ENCODE peak calls at places on chromosomes 7 and 10, in ten cellular contexts. W, R, N, F, U, Z, H, Q, V and C are unnamed samples.

GRCh38 chr10:132630666-132631347 is 93.2 kb downstream of the INPP5A start:
- DNase-seq in W (no peak), R (no peak), N (no peak), F (no peak), U (peak), Z (peak), H (no peak), Q (no peak), V (no peak), C (peak)

GRCh38 chr7:6576024-6576866 is 1.0 kb upstream of the ZDHHC4 start:
- DNase-seq in W (no peak), R (no peak), N (no peak), F (no peak), U (peak), Z (no peak), H (no peak), Q (no peak), V (no peak), C (no peak)

GRCh38 chr7:21902240-21902639 is 43.5 kb downstream of the CDCA7L start:
- DNase-seq in W (no peak), R (no peak), N (no peak), F (no peak), U (no peak), Z (no peak), H (no peak), Q (no peak), V (no peak), C (no peak)

GRCh38 chr7:1611708-1612241 is 41.9 kb upstream of the PSMG3 start:
- DNase-seq in W (peak), R (no peak), N (no peak), F (no peak), U (peak), Z (no peak), H (no peak), Q (no peak), V (no peak), C (no peak)

GRCh38 chr7:41886257-41886905 is 183.5 kb upstream of the INHBA start:
- DNase-seq in W (no peak), R (no peak), N (peak), F (no peak), U (no peak), Z (peak), H (no peak), Q (no peak), V (no peak), C (peak)

GRCh38 chr10:122348512-122348911 is 26.0 kb upstream of the PLEKHA1 start:
- DNase-seq in W (no peak), R (no peak), N (no peak), F (peak), U (no peak), Z (no peak), H (no peak), Q (no peak), V (no peak), C (no peak)

GRCh38 chr10:79349766-79350406 is 2.6 kb downstream of the PPIF start:
- DNase-seq in W (no peak), R (no peak), N (no peak), F (no peak), U (no peak), Z (no peak), H (no peak), Q (no peak), V (no peak), C (no peak)

GRCh38 chr7:35263396-35263795 is 9.5 kb upstream of the TBX20 start:
- DNase-seq in W (no peak), R (no peak), N (no peak), F (no peak), U (no peak), Z (peak), H (no peak), Q (no peak), V (no peak), C (no peak)

GRCh38 chr7:159030490-159031134 is 114.1 kb downstream of the VIPR2 start:
- DNase-seq in W (peak), R (no peak), N (no peak), F (no peak), U (peak), Z (peak), H (no peak), Q (peak), V (no peak), C (peak)

GRCh38 chr7:34058791-34059550 is 153.6 kb downstream of the BMPER start:
- DNase-seq in W (no peak), R (no peak), N (no peak), F (no peak), U (peak), Z (no peak), H (no peak), Q (no peak), V (no peak), C (no peak)

GRCh38 chr7:100745184-100745583 is 11.8 kb downstream of the ZAN start:
- DNase-seq in W (peak), R (no peak), N (peak), F (peak), U (peak), Z (peak), H (no peak), Q (peak), V (peak), C (no peak)

GRCh38 chr10:11263039-11263345 is 245.3 kb downstream of the CELF2 start:
- DNase-seq in W (no peak), R (no peak), N (no peak), F (no peak), U (no peak), Z (no peak), H (no peak), Q (no peak), V (no peak), C (no peak)